ENCODE peak calls at places on chromosome 17, in six cellular contexts. F is endodermal cell; K is DND-41; W is cardiac muscle cell; S is H9; A is CD8-positive, alpha-beta T cell. B is an unnamed sample.

GRCh38 chr17:82367724-82368524 is 3.6 kb upstream of the UTS2R start:
- DNase-seq in F (peak), K (peak), W (no peak), S (peak), A (no peak), B (no peak)

GRCh38 chr17:79272220-79272619 is 197.6 kb downstream of the ENGASE start:
- DNase-seq in F (no peak), K (no peak), W (no peak), S (no peak), A (no peak), B (no peak)

GRCh38 chr17:18156171-18156975 is 27.3 kb upstream of the ALKBH5 start:
- DNase-seq in F (no peak), K (no peak), W (no peak), S (no peak), A (no peak), B (no peak)

GRCh38 chr17:57234252-57235092 is 21.9 kb upstream of the MSI2 start:
- DNase-seq in F (no peak), K (no peak), W (no peak), S (no peak), A (no peak), B (no peak)

GRCh38 chr17:72122668-72123495 is 2.1 kb downstream of the SOX9 start:
- DNase-seq in F (peak), K (no peak), W (peak), S (peak), A (no peak), B (peak)

GRCh38 chr17:21390294-21390693 is 14.1 kb downstream of the KCNJ12 start:
- DNase-seq in F (no peak), K (no peak), W (no peak), S (no peak), A (no peak), B (no peak)

GRCh38 chr17:38870259-38871165 is 654 bp downstream of the LASP1 start:
- DNase-seq in F (no peak), K (peak), W (peak), S (peak), A (peak), B (peak)

GRCh38 chr17:80987941-80988461 is 3.6 kb upstream of the CHMP6 start:
- DNase-seq in F (peak), K (no peak), W (no peak), S (no peak), A (no peak), B (no peak)

GRCh38 chr17:59825533-59826316 is 67.0 kb downstream of the TUBD1 start:
- DNase-seq in F (no peak), K (no peak), W (peak), S (no peak), A (no peak), B (no peak)

GRCh38 chr17:57130708-57131461 is 45.8 kb downstream of the AKAP1 start:
- DNase-seq in F (peak), K (peak), W (peak), S (peak), A (peak), B (peak)

GRCh38 chr17:68204736-68205135 is 43.1 kb upstream of the AMZ2 start:
- DNase-seq in F (no peak), K (no peak), W (no peak), S (no peak), A (no peak), B (peak)

GRCh38 chr17:57523926-57524634 is 221.0 kb downstream of the CCDC182 start:
- DNase-seq in F (no peak), K (peak), W (no peak), S (no peak), A (no peak), B (no peak)

GRCh38 chr17:28467456-28468025 is 5.9 kb upstream of the SLC13A2 start:
- DNase-seq in F (no peak), K (no peak), W (peak), S (no peak), A (peak), B (no peak)

GRCh38 chr17:17295141-17295540 is 8.0 kb upstream of the NT5M start:
- DNase-seq in F (no peak), K (no peak), W (no peak), S (no peak), A (no peak), B (no peak)

GRCh38 chr17:82883461-82884031 is 43.7 kb upstream of the ZNF750 start:
- DNase-seq in F (no peak), K (peak), W (no peak), S (no peak), A (no peak), B (no peak)

GRCh38 chr17:12887088-12887487 is 97.8 kb downstream of the ARHGAP44 start:
- DNase-seq in F (no peak), K (no peak), W (no peak), S (no peak), A (no peak), B (no peak)

GRCh38 chr17:79392598-79392997 is 218.3 kb downstream of the RBFOX3 start:
- DNase-seq in F (no peak), K (no peak), W (no peak), S (no peak), A (no peak), B (no peak)

GRCh38 chr17:31746884-31747495 is 112.1 kb downstream of the COPRS start:
- DNase-seq in F (no peak), K (no peak), W (no peak), S (no peak), A (no peak), B (no peak)

GRCh38 chr17:81866440-81867122 is 4.6 kb downstream of the ARHGDIA start:
- DNase-seq in F (no peak), K (peak), W (peak), S (no peak), A (no peak), B (no peak)

GRCh38 chr17:57313276-57313835 is 57.0 kb downstream of the MSI2 start:
- DNase-seq in F (peak), K (no peak), W (no peak), S (no peak), A (no peak), B (no peak)

GRCh38 chr17:57871863-57872262 is 22.0 kb upstream of the MRPS23 start:
- DNase-seq in F (no peak), K (no peak), W (no peak), S (no peak), A (no peak), B (no peak)

GRCh38 chr17:77145635-77146632 is 5.2 kb downstream of the SEC14L1 start:
- DNase-seq in F (peak), K (no peak), W (peak), S (peak), A (no peak), B (peak)

GRCh38 chr17:77148109-77148958 is 7.6 kb downstream of the SEC14L1 start:
- DNase-seq in F (no peak), K (no peak), W (no peak), S (no peak), A (no peak), B (no peak)

GRCh38 chr17:77147357-77147801 is 6.6 kb downstream of the SEC14L1 start:
- DNase-seq in F (no peak), K (no peak), W (no peak), S (no peak), A (no peak), B (peak)

GRCh38 chr17:77145209-77145608 is 4.4 kb downstream of the SEC14L1 start:
- DNase-seq in F (no peak), K (no peak), W (no peak), S (no peak), A (no peak), B (no peak)

GRCh38 chr17:77146882-77147281 is 6.1 kb downstream of the SEC14L1 start:
- DNase-seq in F (peak), K (no peak), W (no peak), S (peak), A (no peak), B (no peak)
- TF ChIP-seq CTCF in F (peak), K (no peak), W (no peak), S (no peak), A (no peak), B (no peak)

GRCh38 chr17:49515196-49515770 is 20.2 kb downstream of the NGFR start:
- DNase-seq in F (peak), K (no peak), W (peak), S (peak), A (no peak), B (peak)
- TF ChIP-seq CTCF in F (peak), K (no peak), W (peak), S (peak), A (no peak), B (no peak)

GRCh38 chr17:61393550-61393903 is 6.1 kb upstream of the TBX2 start:
- DNase-seq in F (peak), K (peak), W (no peak), S (peak), A (no peak), B (no peak)
- TF ChIP-seq CTCF in F (peak), K (peak), W (peak), S (peak), A (no peak), B (peak)

GRCh38 chr17:16286947-16287562 is 66.2 kb downstream of the CENPV start:
- DNase-seq in F (peak), K (no peak), W (peak), S (peak), A (no peak), B (peak)

GRCh38 chr17:16287563-16288027 is 65.7 kb downstream of the CENPV start:
- DNase-seq in F (no peak), K (no peak), W (peak), S (no peak), A (no peak), B (peak)

GRCh38 chr17:16283705-16284104 is 66.7 kb downstream of the PIGL start:
- DNase-seq in F (no peak), K (no peak), W (peak), S (no peak), A (no peak), B (no peak)

GRCh38 chr17:16286009-16286946 is 67.0 kb downstream of the CENPV start:
- DNase-seq in F (peak), K (peak), W (peak), S (peak), A (peak), B (peak)

GRCh38 chr17:16285646-16286008 is 67.6 kb downstream of the CENPV start:
- DNase-seq in F (no peak), K (no peak), W (no peak), S (no peak), A (no peak), B (no peak)
- TF ChIP-seq CTCF in F (peak), K (peak), W (peak), S (peak), A (peak), B (peak)

GRCh38 chr17:6420173-6420641 is 14.7 kb downstream of the AIPL1 start:
- DNase-seq in F (peak), K (no peak), W (peak), S (peak), A (no peak), B (no peak)
- TF ChIP-seq CTCF in F (peak), K (no peak), W (peak), S (peak), A (no peak), B (peak)

DNA sequence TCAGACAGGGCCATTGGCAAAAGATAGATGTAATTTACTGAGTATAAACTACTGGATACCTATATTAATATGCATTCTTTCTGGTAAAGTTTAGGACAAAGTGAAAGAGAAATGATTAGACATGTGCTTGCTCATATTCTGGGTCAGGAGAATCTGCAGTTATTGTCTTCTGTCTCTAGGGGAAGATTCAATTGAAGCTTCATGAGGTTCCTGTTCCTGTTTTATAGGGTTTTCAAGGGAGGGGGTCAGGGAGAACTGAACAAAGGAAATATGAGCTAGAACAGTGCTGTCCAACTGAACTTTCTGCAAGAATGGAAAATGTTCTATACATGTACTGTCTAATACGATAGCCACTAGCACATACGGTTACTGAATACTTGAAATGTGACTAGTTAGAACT is 59.3 kb upstream of the CORO6 start:
- DNase-seq in F (no peak), K (no peak), W (no peak), S (no peak), A (no peak), B (peak)
- TF ChIP-seq CTCF in F (no peak), K (no peak), W (no peak), S (no peak), A (no peak), B (no peak)

GRCh38 chr17:49859991-49860953 is 12.4 kb upstream of the TAC4 start:
- DNase-seq in F (peak), K (no peak), W (no peak), S (peak), A (no peak), B (no peak)
- TF ChIP-seq CTCF in F (peak), K (peak), W (peak), S (peak), A (no peak), B (no peak)

GRCh38 chr17:7238418-7239090 is 703 bp downstream of the PHF23 start:
- DNase-seq in F (peak), K (peak), W (peak), S (peak), A (peak), B (no peak)

GRCh38 chr17:7237761-7238417 is 1.4 kb downstream of the PHF23 start:
- DNase-seq in F (peak), K (peak), W (peak), S (peak), A (peak), B (peak)

GRCh38 chr17:7240375-7240774 is 1.1 kb upstream of the PHF23 start:
- DNase-seq in F (no peak), K (no peak), W (no peak), S (no peak), A (no peak), B (no peak)

GRCh38 chr17:7241047-7241733 is 1.1 kb downstream of the GABARAP start:
- DNase-seq in F (no peak), K (no peak), W (no peak), S (no peak), A (no peak), B (no peak)

GRCh38 chr17:7239091-7240027 is at the start of gene PHF23:
- DNase-seq in F (peak), K (peak), W (peak), S (peak), A (peak), B (peak)
- TF ChIP-seq CTCF in F (no peak), K (no peak), W (no peak), S (no peak), A (no peak), B (no peak)

GRCh38 chr17:30064738-30065137 is 51.9 kb upstream of the NSRP1 start:
- DNase-seq in F (no peak), K (no peak), W (no peak), S (no peak), A (no peak), B (no peak)

GRCh38 chr17:30074254-30074653 is 42.4 kb upstream of the NSRP1 start:
- DNase-seq in F (no peak), K (no peak), W (no peak), S (no peak), A (no peak), B (no peak)

GRCh38 chr17:30068465-30068864 is 48.2 kb upstream of the NSRP1 start:
- DNase-seq in F (no peak), K (no peak), W (no peak), S (no peak), A (no peak), B (no peak)
- TF ChIP-seq CTCF in F (no peak), K (no peak), W (no peak), S (no peak), A (no peak), B (no peak)

DNA sequence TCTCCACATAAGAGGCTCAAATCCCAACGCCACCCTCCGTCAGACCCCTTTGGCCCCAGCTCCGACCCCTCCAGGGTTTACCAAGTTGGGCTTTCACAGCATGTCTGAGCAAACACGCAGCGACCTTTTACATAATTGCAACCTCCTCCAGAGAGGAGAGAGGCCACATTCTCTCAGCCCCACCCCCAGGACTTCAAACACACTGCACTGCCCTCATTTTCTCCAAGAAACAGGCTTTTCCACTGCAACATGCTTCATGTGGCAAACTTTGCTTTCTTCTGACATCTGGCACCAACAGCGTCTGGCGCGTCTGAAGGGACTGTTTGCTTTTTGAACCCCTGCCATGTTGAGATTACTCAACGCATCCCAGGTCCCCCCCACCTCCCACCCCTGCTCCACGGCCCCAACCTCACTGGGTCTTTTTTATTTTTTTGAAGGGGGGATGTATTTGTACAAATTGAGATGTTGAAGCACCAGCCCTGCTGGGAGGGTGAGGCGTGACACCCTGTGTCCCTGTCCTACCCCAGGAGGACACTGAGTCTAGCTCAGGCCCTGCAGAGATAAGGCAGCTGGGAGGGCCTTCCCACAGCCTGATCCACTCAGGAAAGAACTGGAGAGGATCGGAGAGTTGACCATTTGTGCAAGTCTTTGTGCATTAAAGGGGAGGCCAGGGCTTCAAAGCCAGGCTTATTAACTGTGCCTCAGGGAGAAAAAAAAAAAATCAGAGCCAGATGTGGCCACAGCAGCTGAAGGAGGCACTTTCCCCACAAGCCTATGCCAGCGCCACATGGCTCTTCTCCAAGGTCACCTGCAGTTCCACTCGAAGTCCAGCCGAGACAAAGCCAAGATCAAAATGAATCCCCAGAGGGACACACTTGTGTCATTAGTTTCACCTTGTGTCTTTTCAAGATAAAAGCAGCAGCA is 29.7 kb downstream of the AXIN2 start:
- DNase-seq in F (peak), K (peak), W (peak), S (no peak), A (no peak), B (no peak)
- TF ChIP-seq CTCF in F (peak), K (no peak), W (peak), S (peak), A (no peak), B (no peak)